ENCODE peak calls at places on chromosomes 13 and 19, in seven cellular contexts. T is Right ventricle myocardium superior; J is GM06990; B is NCI-H1092 treated with DMSO at 0.1 percent for 48 hours; Z is cardiac muscle cell; Q is kidney epithelial cell; F is activated CD4-positive, alpha-beta T cell treated with anti-CD3 and anti-CD28 coated beads for 48 hours. H is an unnamed sample.

GRCh38 chr13:80235131-80235530 is 105.8 kb downstream of the SPRY2 start:
- DNase-seq in B (no peak), Q (no peak), Z (no peak), T (no peak), F (no peak), J (no peak), H (peak)

GRCh38 chr13:113209880-113210421 is 538 bp downstream of the CUL4A start:
- DNase-seq in J (peak), B (peak), F (peak), Q (no peak), Z (peak), T (peak), H (peak)

GRCh38 chr19:21430674-21431073 is 33.7 kb downstream of the ZNF493 start:
- DNase-seq in T (no peak), F (no peak), B (no peak), Q (no peak), Z (no peak), J (no peak), H (no peak)

GRCh38 chr13:79883216-79883615 is 402.3 kb downstream of the NDFIP2 start:
- DNase-seq in Q (no peak), F (no peak), B (no peak), Z (no peak), T (no peak), J (no peak), H (no peak)

GRCh38 chr19:49557641-49558325 is 22.6 kb downstream of the NOSIP start:
- DNase-seq in T (no peak), Q (no peak), J (no peak), F (no peak), B (no peak), Z (no peak), H (no peak)

GRCh38 chr19:34120846-34121639 is 51.3 kb upstream of the LSM14A start:
- DNase-seq in Q (no peak), J (no peak), F (peak), Z (peak), B (no peak), T (no peak), H (peak)

GRCh38 chr19:18418725-18419194 is 438 bp upstream of the SSBP4 start:
- DNase-seq in B (no peak), Z (no peak), J (peak), T (peak), Q (no peak), F (peak), H (peak)

GRCh38 chr19:53772943-53773342 is 51.2 kb downstream of the NLRP12 start:
- DNase-seq in Q (no peak), Z (peak), T (no peak), B (peak), F (peak), J (no peak), H (peak)

GRCh38 chr13:91247768-91248167 is 99.7 kb upstream of the MIR17HG start:
- DNase-seq in Z (no peak), J (no peak), Q (no peak), F (no peak), B (peak), T (no peak), H (peak)

GRCh38 chr13:47788844-47789243 is 212.2 kb downstream of the SUCLA2 start:
- DNase-seq in B (no peak), F (no peak), J (no peak), T (no peak), Z (no peak), Q (no peak), H (no peak)

GRCh38 chr19:18869781-18870530 is 26.0 kb downstream of the CERS1 start:
- DNase-seq in B (no peak), F (no peak), J (no peak), Q (no peak), Z (no peak), T (no peak), H (no peak)

GRCh38 chr13:101785858-101786257 is 333.4 kb downstream of the ITGBL1 start:
- DNase-seq in T (peak), Z (peak), J (no peak), B (peak), F (no peak), Q (peak), H (peak)

GRCh38 chr19:1214862-1215731 is 9.5 kb downstream of the STK11 start:
- DNase-seq in J (peak), F (no peak), T (peak), Z (no peak), Q (no peak), B (no peak), H (no peak)

GRCh38 chr19:5828661-5829566 is 10.6 kb downstream of the FUT6 start:
- DNase-seq in F (peak), J (peak), Q (no peak), Z (peak), T (peak), B (peak), H (peak)

GRCh38 chr13:66210677-66211076 is 1019.5 kb downstream of the PCDH9 start:
- DNase-seq in Z (no peak), Q (peak), T (no peak), F (no peak), B (no peak), J (no peak), H (no peak)

GRCh38 chr19:35115538-35115951 is at the start of gene FXYD3:
- DNase-seq in Q (no peak), F (no peak), T (no peak), Z (no peak), J (no peak), B (no peak), H (no peak)

GRCh38 chr19:54873990-54874389 is at the start of gene FCAR:
- DNase-seq in Q (no peak), F (no peak), Z (no peak), B (no peak), T (no peak), J (no peak), H (no peak)

GRCh38 chr13:100594731-100595130 is 6.1 kb upstream of the GGACT start:
- DNase-seq in Z (peak), T (no peak), F (no peak), Q (no peak), J (no peak), B (no peak), H (no peak)

GRCh38 chr19:18086590-18087138 is at the start of gene IL12RB1:
- DNase-seq in Z (no peak), J (peak), Q (no peak), T (no peak), B (no peak), F (peak), H (no peak)

GRCh38 chr13:82655518-82655855 is 1226.8 kb downstream of the SLITRK1 start:
- DNase-seq in Q (no peak), B (no peak), J (no peak), T (no peak), Z (no peak), F (no peak), H (no peak)

GRCh38 chr19:43934055-43934984 is 762 bp downstream of the ZNF45 start:
- DNase-seq in Q (no peak), J (no peak), T (no peak), B (no peak), F (no peak), Z (peak), H (no peak)

GRCh38 chr13:36323951-36324566 is 22.1 kb downstream of the SPART start:
- DNase-seq in T (no peak), F (no peak), Q (no peak), J (no peak), Z (no peak), B (no peak), H (peak)

GRCh38 chr19:49594157-49595005 is 3.4 kb downstream of the PRR12 start:
- DNase-seq in Q (no peak), J (no peak), Z (no peak), F (no peak), B (no peak), T (no peak), H (no peak)

GRCh38 chr19:54192972-54193371 is 1.9 kb downstream of the TSEN34 start:
- DNase-seq in Z (no peak), T (no peak), J (no peak), Q (no peak), F (no peak), B (no peak), H (no peak)

GRCh38 chr13:40764587-40765403 is 6.2 kb downstream of the MRPS31 start:
- DNase-seq in T (no peak), B (no peak), F (peak), J (no peak), Z (no peak), Q (no peak), H (no peak)

GRCh38 chr19:35963514-35963913 is 27.3 kb downstream of the LRFN3 start:
- DNase-seq in T (no peak), Q (peak), J (no peak), B (no peak), Z (peak), F (peak), H (peak)

GRCh38 chr13:113275387-113275786 is 21.7 kb upstream of the LAMP1 start:
- DNase-seq in F (peak), B (peak), Q (no peak), Z (peak), J (no peak), T (no peak), H (peak)

GRCh38 chr19:54310543-54310942 is 2.4 kb downstream of the LILRA5 start:
- DNase-seq in F (no peak), B (no peak), T (no peak), Q (no peak), Z (no peak), J (no peak), H (no peak)

GRCh38 chr13:101397742-101398141 is 18.6 kb downstream of the NALCN start:
- DNase-seq in Q (peak), B (no peak), J (no peak), F (no peak), T (no peak), Z (no peak), H (no peak)

GRCh38 chr19:50739841-50740426 is 16.8 kb downstream of the CLEC11A start:
- DNase-seq in T (no peak), F (no peak), J (no peak), Q (no peak), B (no peak), Z (no peak), H (no peak)

GRCh38 chr13:66656050-66656449 is 574.1 kb downstream of the PCDH9 start:
- DNase-seq in B (peak), F (no peak), Z (peak), J (no peak), Q (no peak), T (no peak), H (no peak)

H was measured in SJCRH30.